ENCODE peak calls at places on chromosome 12, in eight cellular contexts. Q, P, L, W, D, M, H and C are unnamed samples.

GRCh38 chr12:72141381-72141780 is 130.8 kb upstream of the TRHDE start:
- DNase-seq in Q (no peak), P (no peak), L (peak), W (no peak), D (no peak), M (peak), H (no peak), C (no peak)

GRCh38 chr12:52225752-52226151 is 7.3 kb upstream of the KRT7 start:
- DNase-seq in Q (no peak), P (no peak), L (no peak), W (no peak), D (no peak), M (no peak), H (no peak), C (no peak)

GRCh38 chr12:43964022-43964421 is 128.1 kb downstream of the TMEM117 start:
- DNase-seq in Q (no peak), P (no peak), L (no peak), W (no peak), D (no peak), M (no peak), H (no peak), C (no peak)

GRCh38 chr12:26939192-26939832 is 1.0 kb downstream of the FGFR1OP2 start:
- DNase-seq in Q (no peak), P (no peak), L (peak), W (no peak), D (no peak), M (peak), H (no peak), C (no peak)

GRCh38 chr12:40634431-40635131 is 57.7 kb upstream of the CNTN1 start:
- DNase-seq in Q (no peak), P (no peak), L (no peak), W (no peak), D (no peak), M (no peak), H (no peak), C (no peak)

GRCh38 chr12:106724934-106725333 is 49.5 kb upstream of the RIC8B start:
- DNase-seq in Q (no peak), P (no peak), L (no peak), W (no peak), D (no peak), M (no peak), H (no peak), C (no peak)

GRCh38 chr12:13024151-13024946 is 19.8 kb upstream of the FAM234B start:
- DNase-seq in Q (peak), P (no peak), L (peak), W (peak), D (no peak), M (peak), H (no peak), C (peak)

GRCh38 chr12:57614178-57614947 is 3.1 kb downstream of the ARHGEF25 start:
- DNase-seq in Q (peak), P (no peak), L (peak), W (no peak), D (no peak), M (peak), H (peak), C (peak)

GRCh38 chr12:818733-819132 is 66.4 kb downstream of the WNK1 start:
- DNase-seq in Q (no peak), P (no peak), L (no peak), W (no peak), D (no peak), M (no peak), H (no peak), C (no peak)

GRCh38 chr12:45622210-45622937 is 107.1 kb upstream of the ARID2 start:
- DNase-seq in Q (no peak), P (no peak), L (peak), W (no peak), D (no peak), M (peak), H (no peak), C (no peak)

GRCh38 chr12:13146539-13146938 is 43.1 kb upstream of the GSG1 start:
- DNase-seq in Q (peak), P (no peak), L (no peak), W (no peak), D (no peak), M (no peak), H (no peak), C (no peak)

GRCh38 chr12:95212576-95212975 is 4.7 kb downstream of the FGD6 start:
- DNase-seq in Q (no peak), P (no peak), L (no peak), W (no peak), D (no peak), M (no peak), H (no peak), C (no peak)

GRCh38 chr12:99259040-99259934 is 388.3 kb upstream of the GARIN6 start:
- DNase-seq in Q (no peak), P (no peak), L (no peak), W (peak), D (no peak), M (peak), H (no peak), C (no peak)

GRCh38 chr12:3129301-3130052 is 52.3 kb downstream of the TSPAN9 start:
- DNase-seq in Q (no peak), P (no peak), L (peak), W (peak), D (no peak), M (peak), H (no peak), C (peak)

GRCh38 chr12:60035835-60036234 is 440.0 kb downstream of the SLC16A7 start:
- DNase-seq in Q (no peak), P (no peak), L (no peak), W (no peak), D (peak), M (no peak), H (no peak), C (no peak)

GRCh38 chr12:94545937-94546771 is 86.5 kb upstream of the CEP83 start:
- DNase-seq in Q (peak), P (no peak), L (peak), W (peak), D (peak), M (peak), H (peak), C (peak)

GRCh38 chr12:1590083-1590979 is 4.0 kb downstream of the FBXL14 start:
- DNase-seq in Q (peak), P (no peak), L (no peak), W (no peak), D (no peak), M (no peak), H (no peak), C (peak)

GRCh38 chr12:88549929-88550328 is 30.3 kb downstream of the KITLG start:
- DNase-seq in Q (no peak), P (no peak), L (no peak), W (no peak), D (no peak), M (no peak), H (no peak), C (peak)

GRCh38 chr12:121277367-121277744 is 19.2 kb downstream of the CAMKK2 start:
- DNase-seq in Q (no peak), P (no peak), L (no peak), W (no peak), D (no peak), M (no peak), H (no peak), C (no peak)

GRCh38 chr12:58919271-58920101 is 818 bp downstream of the LRIG3 start:
- DNase-seq in Q (peak), P (no peak), L (no peak), W (peak), D (no peak), M (no peak), H (peak), C (peak)

GRCh38 chr12:3972576-3972975 is 99.4 kb upstream of the PARP11 start:
- DNase-seq in Q (no peak), P (no peak), L (no peak), W (no peak), D (no peak), M (no peak), H (no peak), C (no peak)